ENCODE peak calls at places on chromosomes 13 and 19, in six cellular contexts. One of them, this sample, is unnamed.

GRCh38 chr13:109162248-109163051 is 533.0 kb downstream of the MYO16 start:
- DNase-seq in GM23338: no peak
- DNase-seq in WTC11: no peak
- DNase-seq in K562: no peak
- DNase-seq in GM12878: peak; percentile 98
- DNase-seq in H1: no peak
- DNase-seq in this sample: no peak

GRCh38 chr13:39566216-39566869 is 36.6 kb downstream of the LHFPL6 start:
- DNase-seq in GM12878: no peak
- DNase-seq in K562: no peak
- DNase-seq in H1: no peak
- DNase-seq in GM23338: no peak
- DNase-seq in WTC11: no peak
- DNase-seq in this sample: no peak

GRCh38 chr13:42970824-42971669 is 21.0 kb downstream of the EPSTI1 start:
- DNase-seq in WTC11: peak; percentile 41
- DNase-seq in K562: peak; percentile 46
- DNase-seq in H1: no peak
- DNase-seq in GM12878: no peak
- DNase-seq in GM23338: peak; percentile 86
- DNase-seq in this sample: peak; percentile 53

GRCh38 chr19:13834308-13834790 is 39.1 kb downstream of the ZSWIM4 start:
- DNase-seq in GM12878: no peak
- DNase-seq in K562: no peak
- DNase-seq in GM23338: no peak
- DNase-seq in H1: no peak
- DNase-seq in WTC11: no peak
- DNase-seq in this sample: no peak

GRCh38 chr19:4566402-4567051 is 7.0 kb upstream of the SEMA6B start:
- DNase-seq in H1: no peak
- DNase-seq in WTC11: no peak
- DNase-seq in GM23338: no peak
- DNase-seq in K562: no peak
- DNase-seq in GM12878: no peak
- DNase-seq in this sample: no peak

GRCh38 chr19:13089139-13089856 is 13.4 kb downstream of the LYL1 start:
- DNase-seq in WTC11: peak; percentile 76
- DNase-seq in GM12878: no peak
- DNase-seq in K562: peak; percentile 56
- DNase-seq in GM23338: peak; percentile 89
- DNase-seq in H1: no peak
- DNase-seq in this sample: peak; percentile 30

GRCh38 chr13:113919761-113920160 is 54.1 kb downstream of the C13orf46 start:
- DNase-seq in WTC11: peak; percentile 2
- DNase-seq in GM12878: no peak
- DNase-seq in GM23338: no peak
- DNase-seq in H1: no peak
- DNase-seq in K562: no peak
- DNase-seq in this sample: no peak

GRCh38 chr19:33266971-33267484 is 35.3 kb downstream of the CEBPA start:
- DNase-seq in GM12878: no peak
- DNase-seq in GM23338: no peak
- DNase-seq in H1: no peak
- DNase-seq in WTC11: no peak
- DNase-seq in K562: no peak
- DNase-seq in this sample: no peak

GRCh38 chr19:3365447-3366103 is 808 bp upstream of the NFIC start:
- DNase-seq in H1: no peak
- DNase-seq in GM12878: no peak
- DNase-seq in GM23338: no peak
- DNase-seq in K562: no peak
- DNase-seq in WTC11: no peak
- DNase-seq in this sample: no peak

GRCh38 chr19:51777570-51778460 is 16.8 kb downstream of the FPR2 start:
- DNase-seq in GM12878: no peak
- DNase-seq in H1: peak; percentile 51
- DNase-seq in GM23338: peak; percentile 93
- DNase-seq in WTC11: peak; percentile 59
- DNase-seq in K562: peak; percentile 68
- DNase-seq in this sample: peak; percentile 74

GRCh38 chr13:99652141-99652540 is 150.9 kb downstream of the TM9SF2 start:
- DNase-seq in GM23338: no peak
- DNase-seq in H1: no peak
- DNase-seq in GM12878: no peak
- DNase-seq in K562: no peak
- DNase-seq in WTC11: no peak
- DNase-seq in this sample: no peak

GRCh38 chr13:33722216-33722900 is 95.6 kb upstream of the RFC3 start:
- DNase-seq in K562: no peak
- DNase-seq in H1: no peak
- DNase-seq in GM12878: no peak
- DNase-seq in GM23338: no peak
- DNase-seq in WTC11: no peak
- DNase-seq in this sample: no peak

GRCh38 chr13:41501281-41501680 is 43.9 kb downstream of the RGCC start:
- DNase-seq in WTC11: no peak
- DNase-seq in GM23338: no peak
- DNase-seq in GM12878: no peak
- DNase-seq in H1: no peak
- DNase-seq in K562: no peak
- DNase-seq in this sample: no peak

GRCh38 chr19:13027557-13027956 is 32.3 kb downstream of the NFIX start:
- DNase-seq in WTC11: no peak
- DNase-seq in GM12878: no peak
- DNase-seq in H1: no peak
- DNase-seq in GM23338: no peak
- DNase-seq in K562: no peak
- DNase-seq in this sample: no peak

GRCh38 chr19:44685877-44686276 is 13.1 kb upstream of the CEACAM16 start:
- DNase-seq in WTC11: no peak
- DNase-seq in H1: no peak
- DNase-seq in K562: no peak
- DNase-seq in GM23338: no peak
- DNase-seq in GM12878: no peak
- DNase-seq in this sample: no peak

GRCh38 chr13:22143671-22144070 is 472.8 kb downstream of the FGF9 start:
- DNase-seq in K562: no peak
- DNase-seq in GM12878: no peak
- DNase-seq in WTC11: no peak
- DNase-seq in GM23338: no peak
- DNase-seq in H1: no peak
- DNase-seq in this sample: no peak

GRCh38 chr19:23241433-23241832 is 8.8 kb downstream of the ZNF724 start:
- DNase-seq in K562: no peak
- DNase-seq in GM12878: no peak
- DNase-seq in WTC11: no peak
- DNase-seq in GM23338: no peak
- DNase-seq in H1: no peak
- DNase-seq in this sample: no peak

GRCh38 chr13:44758595-44759221 is 182.6 kb upstream of the TSC22D1 start:
- DNase-seq in WTC11: no peak
- DNase-seq in GM23338: no peak
- DNase-seq in K562: no peak
- DNase-seq in GM12878: no peak
- DNase-seq in H1: no peak
- DNase-seq in this sample: peak; percentile 22

GRCh38 chr13:79353698-79354097 is 52.4 kb downstream of the RBM26 start:
- DNase-seq in K562: no peak
- DNase-seq in WTC11: no peak
- DNase-seq in GM23338: no peak
- DNase-seq in H1: no peak
- DNase-seq in GM12878: no peak
- DNase-seq in this sample: no peak

GRCh38 chr13:110261166-110262081 is 45.5 kb downstream of the COL4A1 start:
- DNase-seq in GM12878: no peak
- DNase-seq in H1: no peak
- DNase-seq in WTC11: no peak
- DNase-seq in GM23338: peak; percentile 71
- DNase-seq in K562: no peak
- DNase-seq in this sample: no peak

GRCh38 chr19:7925171-7925837 is 631 bp downstream of the CTXN1 start:
- DNase-seq in K562: peak; percentile 76
- DNase-seq in WTC11: peak; percentile 97
- DNase-seq in H1: peak; percentile 79
- DNase-seq in GM23338: peak; percentile 89
- DNase-seq in GM12878: no peak
- DNase-seq in this sample: peak; percentile 64
- TF ChIP-seq CREB1 in K562: peak; percentile 74
- TF ChIP-seq CREB1 in WTC11: peak; percentile 88
- TF ChIP-seq CREB1 in H1: peak; percentile 70
- TF ChIP-seq CREB1 in GM23338: peak; percentile 51
- TF ChIP-seq CREB1 in GM12878: no peak
- TF ChIP-seq CREB1 in this sample: no peak

DNA sequence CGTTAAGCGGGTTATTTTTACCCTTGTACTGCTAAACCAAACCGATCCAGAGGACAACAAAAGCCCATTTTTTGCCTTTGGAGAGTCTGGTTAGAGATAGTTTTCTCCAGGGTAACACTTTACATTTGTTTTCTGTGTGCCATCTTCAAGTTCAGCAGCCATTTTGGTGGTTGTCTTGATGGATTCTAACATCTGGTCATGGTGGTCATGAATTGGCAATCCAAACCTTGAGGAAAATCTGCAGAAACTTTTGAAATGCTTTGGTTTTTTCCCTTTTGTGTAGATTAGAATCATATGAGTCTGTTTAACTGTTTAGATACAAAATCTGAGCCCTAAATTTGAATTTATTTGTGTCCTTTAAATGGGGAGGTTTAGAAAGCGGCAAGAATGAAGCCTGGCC is 16.6 kb downstream of the HNRNPM start:
- DNase-seq in K562: no peak
- DNase-seq in GM23338: no peak
- DNase-seq in WTC11: no peak
- DNase-seq in H1: no peak
- DNase-seq in GM12878: no peak
- DNase-seq in this sample: no peak
- TF ChIP-seq CREB1 in K562: no peak
- TF ChIP-seq CREB1 in GM23338: no peak
- TF ChIP-seq CREB1 in WTC11: no peak
- TF ChIP-seq CREB1 in H1: no peak
- TF ChIP-seq CREB1 in GM12878: no peak
- TF ChIP-seq CREB1 in this sample: no peak

GRCh38 chr13:29514720-29515310 is 80.7 kb downstream of the SLC7A1 start:
- DNase-seq in GM23338: no peak
- DNase-seq in WTC11: no peak
- DNase-seq in GM12878: no peak
- DNase-seq in H1: no peak
- DNase-seq in K562: no peak
- DNase-seq in this sample: no peak
- TF ChIP-seq CREB1 in GM23338: no peak
- TF ChIP-seq CREB1 in WTC11: no peak
- TF ChIP-seq CREB1 in GM12878: no peak
- TF ChIP-seq CREB1 in H1: no peak
- TF ChIP-seq CREB1 in K562: no peak
- TF ChIP-seq CREB1 in this sample: no peak

GRCh38 chr13:65265988-65266387 is 1964.1 kb downstream of the PCDH9 start:
- DNase-seq in WTC11: no peak
- DNase-seq in GM23338: no peak
- DNase-seq in GM12878: no peak
- DNase-seq in K562: no peak
- DNase-seq in H1: no peak
- DNase-seq in this sample: no peak

GRCh38 chr13:65264066-65264465 is 1966.1 kb downstream of the PCDH9 start:
- DNase-seq in WTC11: no peak
- DNase-seq in GM12878: no peak
- DNase-seq in H1: no peak
- DNase-seq in GM23338: no peak
- DNase-seq in K562: no peak
- DNase-seq in this sample: no peak

DNA sequence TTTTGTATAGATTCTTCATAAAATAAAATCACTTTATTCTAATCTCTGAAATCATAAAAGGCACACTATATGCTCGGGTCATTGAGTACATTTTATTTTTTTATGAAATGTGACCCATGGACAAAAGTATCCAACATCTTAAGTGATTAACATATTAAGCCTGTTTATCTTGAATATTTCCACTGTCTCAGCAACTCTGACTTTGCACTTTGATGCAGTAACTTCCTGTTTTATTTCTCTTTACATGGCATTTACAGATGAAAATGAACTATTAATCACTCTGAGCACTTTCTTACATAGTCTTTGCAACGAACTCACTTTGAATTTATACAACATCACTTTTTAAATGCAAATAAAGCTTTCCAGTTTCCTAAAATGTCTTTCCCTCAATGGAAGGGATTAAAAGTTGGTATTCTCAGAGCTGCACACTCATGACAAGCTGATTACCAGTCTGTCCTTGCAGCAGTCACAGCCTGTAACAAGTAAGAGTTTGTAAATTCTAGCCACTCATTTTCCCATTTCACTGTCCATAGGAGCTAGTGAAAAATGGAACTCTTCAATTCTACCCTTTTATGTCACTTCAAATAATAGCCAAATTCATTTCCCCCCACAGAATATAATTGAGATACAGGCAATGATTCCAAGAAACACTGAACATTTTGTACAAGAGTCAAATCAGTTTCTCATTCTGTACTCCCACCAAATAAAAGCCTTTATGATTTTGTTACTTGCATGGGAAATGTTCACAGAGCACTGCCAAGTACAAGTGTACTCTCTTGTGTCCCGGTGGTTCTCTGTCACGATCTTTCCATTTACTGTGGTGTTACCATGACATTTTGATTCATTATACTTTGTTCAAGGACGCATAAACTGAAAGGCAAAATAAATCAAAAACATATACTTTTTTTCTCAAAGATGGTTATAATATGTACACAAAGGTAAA is 1968.9 kb downstream of the PCDH9 start:
- DNase-seq in K562: no peak
- DNase-seq in GM12878: no peak
- DNase-seq in WTC11: no peak
- DNase-seq in GM23338: no peak
- DNase-seq in H1: no peak
- DNase-seq in this sample: no peak
- TF ChIP-seq CREB1 in K562: no peak
- TF ChIP-seq CREB1 in GM12878: no peak
- TF ChIP-seq CREB1 in WTC11: no peak
- TF ChIP-seq CREB1 in GM23338: no peak
- TF ChIP-seq CREB1 in H1: no peak
- TF ChIP-seq CREB1 in this sample: no peak